ENCODE peak calls at places on chromosomes 3 and 15, in six cellular contexts. N, O, A, P, Y and I are unnamed samples.

GRCh38 chr3:192332386-192333291 is 394.7 kb downstream of the FGF12 start:
- ATAC-seq in N (peak; percentile 81), O (no peak), A (no peak), P (no peak), Y (no peak), I (no peak)

GRCh38 chr3:10391391-10391790 is 70.5 kb upstream of the SEC13 start:
- ATAC-seq in N (no peak), O (no peak), A (no peak), P (no peak), Y (no peak), I (no peak)

GRCh38 chr15:89196241-89196640 is 25.1 kb downstream of the RLBP1 start:
- ATAC-seq in N (no peak), O (no peak), A (no peak), P (no peak), Y (no peak), I (no peak)

GRCh38 chr3:67015702-67016500 is 17.8 kb downstream of the KBTBD8 start:
- ATAC-seq in N (no peak), O (no peak), A (peak; percentile 67), P (no peak), Y (no peak), I (no peak)

GRCh38 chr3:12584091-12584490 is 27.2 kb downstream of the MKRN2 start:
- ATAC-seq in N (no peak), O (no peak), A (no peak), P (no peak), Y (no peak), I (no peak)

GRCh38 chr15:40900256-40901052 is 6.2 kb downstream of the VPS18 start:
- ATAC-seq in N (no peak), O (no peak), A (no peak), P (no peak), Y (no peak), I (no peak)

GRCh38 chr15:73078722-73079121 is 26.5 kb downstream of the NEO1 start:
- ATAC-seq in N (no peak), O (no peak), A (no peak), P (no peak), Y (no peak), I (no peak)

GRCh38 chr3:55485208-55485791 is 1.8 kb downstream of the WNT5A start:
- ATAC-seq in N (peak; percentile 16), O (peak; percentile 71), A (peak; percentile 77), P (peak; percentile 22), Y (peak; percentile 50), I (no peak)

GRCh38 chr15:71055461-71055860 is 59.8 kb upstream of the THSD4 start:
- ATAC-seq in N (no peak), O (no peak), A (no peak), P (no peak), Y (no peak), I (no peak)

GRCh38 chr15:90581771-90582471 is 52.2 kb downstream of the CRTC3 start:
- ATAC-seq in N (no peak), O (peak; percentile 94), A (peak; percentile 20), P (no peak), Y (peak; percentile 76), I (no peak)

GRCh38 chr15:55897560-55898336 is 95.7 kb downstream of the NEDD4 start:
- ATAC-seq in N (peak; percentile 95), O (no peak), A (peak; percentile 83), P (no peak), Y (no peak), I (no peak)

GRCh38 chr3:122564155-122564912 is at the start of the genes DTX3L and PARP9:
- ATAC-seq in N (peak; percentile 90), O (peak; percentile 83), A (peak; percentile 99), P (peak; percentile 91), Y (peak; percentile 95), I (peak; percentile 92)